ENCODE peak calls at places on chromosomes 3 and 15, in five cellular contexts. F is MM.1S; Y is CD8-positive, alpha-beta memory T cell; D is H1; H is ovary. K is an unnamed sample. For H3K27me3, the result is how much of the 10 kb centered on the place peaks cover.

GRCh38 chr15:99126930-99127329 is 22.1 kb downstream of the SYNM start:
- DNase-seq in F (no peak), D (no peak), Y (no peak), H (no peak), K (no peak)

GRCh38 chr15:31214158-31214863 is 112.3 kb upstream of the KLF13 start:
- DNase-seq in Y (no peak), F (no peak), H (no peak), D (no peak), K (no peak)

GRCh38 chr15:26864664-26865191 is 2.1 kb upstream of the GABRA5 start:
- DNase-seq in H (no peak), F (no peak), D (no peak), Y (no peak), K (no peak)

GRCh38 chr15:81146006-81146405 is 11.9 kb downstream of the CFAP161 start:
- DNase-seq in D (no peak), F (no peak), H (no peak), Y (no peak), K (no peak)

GRCh38 chr3:124767259-124767658 is 37.0 kb downstream of the UMPS start:
- DNase-seq in Y (no peak), H (no peak), F (no peak), D (no peak), K (no peak)

GRCh38 chr3:29255854-29256696 is 24.8 kb upstream of the RBMS3 start:
- DNase-seq in F (peak), Y (no peak), D (no peak), H (no peak), K (no peak)

GRCh38 chr3:72379500-72380187 is 468.6 kb downstream of the SHQ1 start:
- DNase-seq in F (no peak), Y (no peak), H (no peak), D (no peak), K (no peak)

GRCh38 chr15:100602822-100603393 is 519 bp downstream of the ASB7 start:
- DNase-seq in H (no peak), D (no peak), Y (peak), F (peak), K (no peak)

GRCh38 chr3:105518806-105519418 is 152.2 kb downstream of the ALCAM start:
- DNase-seq in H (no peak), Y (no peak), D (no peak), F (peak), K (no peak)

GRCh38 chr3:60207833-60208367 is 1043.4 kb downstream of the FHIT start:
- DNase-seq in F (no peak), H (no peak), Y (no peak), D (no peak), K (no peak)

GRCh38 chr3:111610612-111611054 is 15.5 kb upstream of the ZBED2 start:
- DNase-seq in D (no peak), F (no peak), Y (no peak), H (no peak), K (no peak)

GRCh38 chr15:37109151-37109912 is 9.0 kb upstream of the MEIS2 start:
- DNase-seq in D (no peak), H (no peak), F (no peak), Y (no peak), K (no peak)

GRCh38 chr15:65336767-65337435 is 32.4 kb downstream of the RNU5B-1 start:
- DNase-seq in H (no peak), F (no peak), Y (no peak), D (no peak), K (no peak)

GRCh38 chr15:52020253-52021085 is 1.4 kb downstream of the MAPK6 start:
- DNase-seq in D (no peak), Y (no peak), H (no peak), F (no peak), K (no peak)

GRCh38 chr3:53193466-53194217 is 32.6 kb downstream of the PRKCD start:
- DNase-seq in D (no peak), H (peak), F (no peak), Y (peak), K (no peak)

GRCh38 chr15:34353627-34354026 is 10.5 kb downstream of the NUTM1 start:
- DNase-seq in Y (no peak), F (no peak), H (no peak), D (no peak), K (no peak)

GRCh38 chr3:127299276-127299675 is 11.4 kb upstream of the PRR20G start:
- DNase-seq in F (no peak), H (no peak), Y (no peak), D (no peak), K (no peak)

GRCh38 chr3:11136116-11136515 is 18.2 kb upstream of the HRH1 start:
- DNase-seq in Y (no peak), D (no peak), H (no peak), F (no peak), K (no peak)

GRCh38 chr3:164498917-164499316 is 579.4 kb downstream of the SI start:
- DNase-seq in F (no peak), D (no peak), Y (no peak), H (no peak), K (no peak)

GRCh38 chr15:99455796-99456160 is 110.0 kb upstream of the MEF2A start:
- DNase-seq in D (no peak), Y (no peak), F (no peak), H (no peak), K (no peak)

GRCh38 chr3:45026038-45026437 is at the start of gene CLEC3B:
- DNase-seq in H (no peak), D (no peak), F (no peak), Y (no peak), K (no peak)

GRCh38 chr3:60743631-60744164 is 507.6 kb downstream of the FHIT start:
- DNase-seq in H (no peak), F (no peak), Y (no peak), D (no peak), K (no peak)

GRCh38 chr3:101703169-101703568 is 16.7 kb upstream of the RPL24 start:
- DNase-seq in H (no peak), Y (no peak), F (no peak), D (no peak), K (no peak)

GRCh38 chr15:48096355-48096786 is 24.4 kb upstream of the SLC24A5 start:
- DNase-seq in Y (no peak), F (no peak), D (no peak), H (no peak), K (no peak)

GRCh38 chr15:91967935-91968605 is 114.6 kb downstream of the SLCO3A1 start:
- DNase-seq in F (no peak), H (no peak), D (no peak), Y (no peak), K (no peak)

GRCh38 chr3:185024406-185024805 is 128.5 kb downstream of the C3orf70 start:
- DNase-seq in F (no peak), D (no peak), H (no peak), Y (no peak), K (no peak)

GRCh38 chr15:98649996-98650870 is 1.9 kb downstream of the IGF1R start:
- DNase-seq in F (no peak), D (no peak), Y (peak), H (peak), K (no peak)

DNA sequence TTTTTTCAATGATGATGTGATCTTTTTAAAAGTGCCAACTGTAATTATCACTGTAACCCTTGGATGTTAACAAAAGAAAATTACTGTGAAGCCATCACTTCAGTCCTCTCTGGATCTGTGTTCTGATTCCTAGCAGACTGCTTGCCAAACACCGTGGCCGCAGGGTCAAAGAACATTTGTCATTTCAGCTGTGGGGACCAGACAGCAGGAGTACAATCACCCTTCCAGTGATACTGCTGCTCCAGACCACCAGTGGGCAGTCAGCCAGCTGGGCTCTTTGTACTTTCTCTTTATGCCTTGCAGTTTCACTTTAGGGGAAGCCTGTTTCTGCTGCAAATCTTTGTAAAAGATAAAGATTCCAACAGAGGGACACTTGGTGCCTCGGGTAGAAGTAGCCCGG is 770.0 kb downstream of the GRM7 start:
- DNase-seq in Y (no peak), D (no peak), F (peak), H (peak), K (no peak)
- H3K4me3 ChIP-seq in Y (no peak), D (no peak), F (no peak), H (no peak), K (no peak)

GRCh38 chr15:25787855-25788521 is 75.1 kb downstream of the ATP10A start:
- DNase-seq in Y (no peak), F (no peak), D (no peak), H (no peak), K (no peak)
- H3K27me3 ChIP-seq in Y (under half), F (under half), D (under half), H (under half), K (under half)

GRCh38 chr15:88252441-88252840 is 4.1 kb downstream of the NTRK3 start:
- DNase-seq in Y (no peak), D (no peak), H (no peak), F (no peak), K (no peak)

GRCh38 chr15:88257311-88257901 is 867 bp upstream of the NTRK3 start:
- DNase-seq in D (no peak), H (no peak), Y (no peak), F (peak), K (no peak)

GRCh38 chr15:88255496-88256171 is 905 bp downstream of the NTRK3 start:
- DNase-seq in D (no peak), Y (no peak), F (peak), H (no peak), K (no peak)

GRCh38 chr15:88256261-88257230 is at the start of gene NTRK3:
- DNase-seq in H (no peak), D (no peak), Y (no peak), F (peak), K (no peak)

GRCh38 chr15:88255109-88255495 is 1.4 kb downstream of the NTRK3 start:
- DNase-seq in Y (no peak), F (no peak), D (no peak), H (no peak), K (no peak)
- H3K4me3 ChIP-seq in Y (no peak), F (peak), D (peak), H (peak), K (no peak)

GRCh38 chr15:78338756-78339155 is 1.4 kb upstream of the CRABP1 start:
- DNase-seq in F (no peak), D (no peak), Y (no peak), H (no peak), K (no peak)

GRCh38 chr15:78341057-78341763 is 1.1 kb downstream of the CRABP1 start:
- DNase-seq in Y (no peak), F (no peak), D (no peak), H (no peak), K (no peak)

GRCh38 chr15:78339559-78339958 is 594 bp upstream of the CRABP1 start:
- DNase-seq in F (no peak), Y (no peak), D (no peak), H (no peak), K (no peak)

GRCh38 chr15:78343431-78343830 is 3.3 kb downstream of the CRABP1 start:
- DNase-seq in Y (no peak), F (no peak), H (no peak), D (no peak), K (no peak)

DNA sequence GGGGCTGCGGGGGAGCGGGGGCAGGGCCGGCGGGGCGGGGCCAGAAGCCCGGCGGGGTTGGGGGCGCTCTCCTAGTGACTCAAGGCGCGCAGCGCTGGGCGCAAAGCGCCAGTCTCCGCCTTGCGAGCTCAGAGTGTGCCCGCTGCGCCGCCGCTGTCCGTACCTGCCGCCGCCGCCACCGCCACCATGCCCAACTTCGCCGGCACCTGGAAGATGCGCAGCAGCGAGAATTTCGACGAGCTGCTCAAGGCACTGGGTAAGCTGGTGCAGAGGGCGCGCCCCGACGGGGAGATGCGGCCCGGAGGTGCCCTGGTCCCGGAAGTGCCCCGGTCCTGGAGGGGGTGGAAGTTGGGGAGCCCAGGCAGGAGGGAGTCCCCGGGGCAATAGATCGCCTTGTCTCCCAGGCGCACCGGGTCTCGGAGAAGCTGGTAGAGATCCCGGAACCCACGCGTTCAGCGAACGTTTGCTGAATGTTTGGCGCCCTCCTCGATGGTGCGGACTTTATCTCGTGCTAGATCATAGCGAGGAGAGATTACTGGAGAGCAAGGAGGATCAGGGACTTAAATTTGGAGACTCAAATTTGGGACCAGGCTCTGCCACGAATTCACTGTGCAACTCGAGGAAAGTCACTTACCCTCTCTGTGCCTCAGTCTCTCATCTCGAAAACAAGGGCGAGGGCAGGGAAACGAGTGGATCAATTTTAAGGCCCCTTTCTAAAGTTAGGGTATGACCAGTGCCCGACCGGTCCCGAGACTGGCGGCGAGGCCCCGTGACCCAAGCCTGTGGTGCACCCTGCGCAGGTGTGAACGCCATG is at the start of gene CRABP1:
- DNase-seq in Y (no peak), D (no peak), F (no peak), H (no peak), K (no peak)
- H3K27me3 ChIP-seq in Y (under half), D (under half), F (half or more), H (under half), K (under half)

GRCh38 chr15:28917791-28918140 is 32.0 kb downstream of the APBA2 start:
- DNase-seq in D (no peak), Y (no peak), H (no peak), F (no peak), K (no peak)

GRCh38 chr15:28915935-28916334 is 30.2 kb downstream of the APBA2 start:
- DNase-seq in Y (no peak), H (no peak), D (no peak), F (no peak), K (no peak)

GRCh38 chr15:28919679-28920655 is 34.2 kb downstream of the APBA2 start:
- DNase-seq in Y (no peak), H (no peak), D (no peak), F (no peak), K (no peak)

GRCh38 chr15:28919201-28919627 is 33.4 kb downstream of the APBA2 start:
- DNase-seq in D (no peak), Y (peak), F (no peak), H (no peak), K (no peak)

DNA sequence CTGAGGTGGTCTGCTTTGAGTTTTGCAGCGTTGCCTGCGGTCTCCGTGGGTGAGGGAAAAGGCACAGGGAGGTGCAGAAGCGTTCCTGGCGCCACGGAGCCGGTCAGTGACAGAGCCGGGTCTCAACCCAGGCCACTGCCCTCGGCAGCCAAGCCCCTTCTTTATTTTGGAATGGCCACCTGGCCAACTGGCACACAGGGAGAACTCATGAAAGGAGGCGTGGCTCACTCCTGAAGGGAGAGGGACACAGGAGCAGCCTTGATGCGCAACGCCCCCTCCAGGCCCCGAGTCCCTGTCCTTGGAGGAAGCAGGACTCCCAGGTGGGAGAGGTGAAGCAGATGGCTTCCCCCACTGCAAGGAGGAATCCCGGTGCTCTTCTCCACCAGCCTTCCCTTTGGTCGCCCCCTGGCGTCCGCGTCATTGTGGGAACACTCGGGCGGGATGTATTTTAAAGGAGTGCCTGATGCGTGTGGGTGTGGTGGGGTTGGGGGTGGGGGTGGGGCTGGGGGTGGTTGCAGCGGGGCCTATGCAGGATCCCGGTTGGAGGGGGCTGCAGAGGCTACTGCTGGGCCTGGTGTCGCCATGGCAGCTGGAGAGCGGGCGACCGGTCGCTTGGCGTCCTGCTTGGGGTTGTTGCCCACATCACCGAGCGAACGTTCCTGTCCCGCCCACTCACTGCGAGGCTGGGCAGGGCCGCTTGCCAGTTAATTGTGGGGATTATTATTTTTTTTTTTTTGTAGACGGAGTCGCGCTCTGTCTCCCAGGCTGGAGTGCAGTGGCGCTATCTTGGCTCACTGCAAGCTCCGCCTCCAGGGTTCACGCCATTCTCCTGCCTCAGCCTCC is 32.6 kb downstream of the APBA2 start:
- DNase-seq in H (no peak), D (peak), F (no peak), Y (no peak), K (no peak)
- H3K4me3 ChIP-seq in H (no peak), D (peak), F (no peak), Y (no peak), K (no peak)

K was measured in esophagus squamous epithelium.